ENCODE peak calls at places on chromosomes 11 and 22, in six cellular contexts. H is heart left ventricle; B is iPS-NIHi11; Z is stimulated activated CD4-positive, alpha-beta T cell treated with anti-CD3 and anti-CD28 coated beads, Interleukin-1b, Interleukin-23, amount 100 ng/mL, for 1 hour; G is effector memory CD8-positive, alpha-beta T cell; O is cardiac septum. Q is an unnamed sample.

GRCh38 chr11:115080923-115081322 is 402.6 kb downstream of the NXPE2 start:
- DNase-seq in H (no peak), B (no peak), Z (no peak), G (no peak), O (no peak), Q (no peak)

GRCh38 chr22:49768961-49769690 is 58.5 kb downstream of the BRD1 start:
- DNase-seq in H (peak), B (peak), Z (no peak), G (no peak), O (peak), Q (peak)

GRCh38 chr11:554824-555499 is 5.6 kb downstream of the LMNTD2 start:
- DNase-seq in H (no peak), B (peak), Z (peak), G (peak), O (peak), Q (no peak)

GRCh38 chr11:10588904-10589303 is 20.4 kb upstream of the LYVE1 start:
- DNase-seq in H (no peak), B (no peak), Z (no peak), G (no peak), O (no peak), Q (no peak)

GRCh38 chr22:44698531-44699421 is 3.2 kb upstream of the PRR5 start:
- DNase-seq in H (no peak), B (peak), Z (no peak), G (no peak), O (no peak), Q (peak)

GRCh38 chr11:86138958-86139357 is 70.1 kb upstream of the PICALM start:
- DNase-seq in H (no peak), B (no peak), Z (no peak), G (peak), O (no peak), Q (no peak)

GRCh38 chr11:15233386-15233785 is 118.7 kb downstream of the INSC start:
- DNase-seq in H (no peak), B (no peak), Z (no peak), G (no peak), O (no peak), Q (no peak)

GRCh38 chr11:19392321-19392720 is 151.6 kb upstream of the E2F8 start:
- DNase-seq in H (no peak), B (no peak), Z (no peak), G (no peak), O (no peak), Q (no peak)

GRCh38 chr11:70381872-70382842 is 16.2 kb upstream of the CTTN start:
- DNase-seq in H (no peak), B (peak), Z (no peak), G (no peak), O (no peak), Q (no peak)

GRCh38 chr22:44225091-44225689 is 44.5 kb downstream of the PARVG start:
- DNase-seq in H (no peak), B (no peak), Z (no peak), G (no peak), O (no peak), Q (no peak)

GRCh38 chr11:11789735-11790369 is 51.9 kb upstream of the USP47 start:
- DNase-seq in H (no peak), B (peak), Z (no peak), G (no peak), O (no peak), Q (no peak)

GRCh38 chr11:125941606-125942275 is 4.1 kb upstream of the VSIG10L2 start:
- DNase-seq in H (no peak), B (peak), Z (no peak), G (peak), O (peak), Q (peak)

GRCh38 chr11:133026952-133027351 is 505.3 kb downstream of the OPCML start:
- DNase-seq in H (no peak), B (no peak), Z (no peak), G (no peak), O (no peak), Q (no peak)

GRCh38 chr11:43282607-43283440 is 29.0 kb upstream of the API5 start:
- DNase-seq in H (peak), B (peak), Z (no peak), G (peak), O (no peak), Q (peak)

GRCh38 chr22:25153961-25154685 is 45.5 kb upstream of the CRYBB3 start:
- DNase-seq in H (no peak), B (peak), Z (no peak), G (no peak), O (no peak), Q (no peak)

GRCh38 chr11:27209562-27210005 is 153.4 kb downstream of the CCDC34 start:
- DNase-seq in H (no peak), B (no peak), Z (no peak), G (no peak), O (no peak), Q (no peak)

GRCh38 chr22:41976070-41976901 is 7.0 kb downstream of the SEPTIN3 start:
- DNase-seq in H (peak), B (peak), Z (no peak), G (peak), O (no peak), Q (peak)

GRCh38 chr11:67264886-67265632 is 1.2 kb upstream of the GRK2 start:
- DNase-seq in H (peak), B (no peak), Z (no peak), G (no peak), O (peak), Q (peak)

GRCh38 chr11:1629326-1630185 is at the start of gene KRTAP5-5:
- DNase-seq in H (no peak), B (no peak), Z (no peak), G (no peak), O (no peak), Q (no peak)

GRCh38 chr11:134026655-134027343 is 42.1 kb upstream of the JAM3 start:
- DNase-seq in H (peak), B (peak), Z (no peak), G (no peak), O (no peak), Q (no peak)

GRCh38 chr11:67400942-67401494 is 640 bp downstream of the PPP1CA start:
- DNase-seq in H (peak), B (no peak), Z (no peak), G (no peak), O (no peak), Q (no peak)

GRCh38 chr11:124535552-124536232 is 7.8 kb downstream of the OR8B12 start:
- DNase-seq in H (no peak), B (no peak), Z (no peak), G (no peak), O (no peak), Q (no peak)

GRCh38 chr11:114070464-114071139 is 11.1 kb downstream of the ZBTB16 start:
- DNase-seq in H (no peak), B (no peak), Z (no peak), G (no peak), O (no peak), Q (no peak)

GRCh38 chr11:45092901-45093760 is 53.3 kb upstream of the PRDM11 start:
- DNase-seq in H (no peak), B (no peak), Z (no peak), G (peak), O (peak), Q (no peak)

GRCh38 chr11:93796832-93797231 is 12.8 kb downstream of the MED17 start:
- DNase-seq in H (no peak), B (no peak), Z (no peak), G (no peak), O (no peak), Q (no peak)

GRCh38 chr11:75513250-75513649 is 12.5 kb downstream of the GDPD5 start:
- DNase-seq in H (no peak), B (no peak), Z (no peak), G (no peak), O (no peak), Q (no peak)

GRCh38 chr11:57294225-57295131 is 30.3 kb downstream of the TNKS1BP1 start:
- DNase-seq in H (no peak), B (peak), Z (no peak), G (no peak), O (no peak), Q (no peak)

GRCh38 chr22:29369460-29369859 is 18.9 kb downstream of the AP1B1 start:
- DNase-seq in H (peak), B (peak), Z (no peak), G (no peak), O (no peak), Q (peak)

GRCh38 chr22:35742342-35743100 is 24.8 kb downstream of the APOL5 start:
- DNase-seq in H (no peak), B (no peak), Z (no peak), G (no peak), O (no peak), Q (no peak)

GRCh38 chr22:34814260-34814659 is 251.7 kb upstream of the ISX start:
- DNase-seq in H (no peak), B (no peak), Z (no peak), G (no peak), O (no peak), Q (no peak)

GRCh38 chr11:10308208-10308954 is 3.5 kb downstream of the ADM start:
- DNase-seq in H (no peak), B (no peak), Z (no peak), G (no peak), O (no peak), Q (no peak)

GRCh38 chr11:83292709-83293435 is 6.7 kb upstream of the CCDC90B start:
- DNase-seq in H (no peak), B (peak), Z (no peak), G (peak), O (no peak), Q (no peak)

GRCh38 chr11:99199336-99199735 is 178.6 kb downstream of the CNTN5 start:
- DNase-seq in H (no peak), B (no peak), Z (no peak), G (no peak), O (no peak), Q (no peak)

GRCh38 chr11:16001899-16002426 is 354.4 kb downstream of the SOX6 start:
- DNase-seq in H (no peak), B (no peak), Z (no peak), G (no peak), O (no peak), Q (no peak)